ENCODE peak calls at places on chromosomes 16 and 17, in six cellular contexts. C is astrocyte, R is PC-3, S is endothelial cell of umbilical vein, N is neural progenitor cell, P is HCT116. D is an unnamed sample.
A peak's percentile ranks its signal among the peaks of the same experiment; 100 is the strongest.

GRCh38 chr16:10616395-10616743 is 36.0 kb upstream of the EMP2 start:
- DNase-seq in S (no peak), N (peak; percentile 14), P (no peak), R (no peak), C (no peak), D (no peak)

GRCh38 chr17:3857261-3858105 is 11.4 kb upstream of the NCBP3 start:
- DNase-seq in P (no peak), N (no peak), S (no peak), R (no peak), C (no peak), D (no peak)

GRCh38 chr16:86789621-86790051 is 211.3 kb downstream of the FOXL1 start:
- DNase-seq in S (no peak), N (peak; percentile 74), P (no peak), R (peak; percentile 5), C (no peak), D (no peak)

GRCh38 chr17:58783380-58783779 is 27.7 kb downstream of the PPM1E start:
- DNase-seq in S (no peak), C (no peak), R (peak; percentile 12), P (no peak), N (no peak), D (peak; percentile 7)

GRCh38 chr16:48635199-48635718 is 25.3 kb upstream of the N4BP1 start:
- DNase-seq in R (no peak), S (no peak), C (no peak), N (no peak), P (no peak), D (no peak)

GRCh38 chr17:10270258-10270657 is 71.9 kb upstream of the GAS7 start:
- DNase-seq in N (no peak), P (no peak), S (no peak), R (no peak), C (no peak), D (no peak)

GRCh38 chr17:63917646-63918045 is 993 bp downstream of the GH1 start:
- DNase-seq in R (no peak), S (no peak), P (no peak), C (no peak), N (no peak), D (no peak)

GRCh38 chr16:59543641-59544040 is 809.5 kb upstream of the GOT2 start:
- DNase-seq in S (peak; percentile 42), R (peak; percentile 78), C (peak; percentile 93), N (no peak), P (no peak), D (no peak)

GRCh38 chr16:74297296-74297665 is 667 bp downstream of the PSMD7 start:
- DNase-seq in C (no peak), R (peak; percentile 27), P (no peak), S (peak; percentile 36), N (peak; percentile 25), D (peak; percentile 44)

GRCh38 chr17:43324205-43324893 is 74.4 kb upstream of the ARL4D start:
- DNase-seq in R (no peak), P (no peak), N (peak; percentile 52), C (no peak), S (peak; percentile 9), D (no peak)

GRCh38 chr16:67443299-67443698 is 12.4 kb downstream of the HSD11B2 start:
- DNase-seq in C (no peak), P (no peak), S (no peak), N (no peak), R (no peak), D (no peak)

GRCh38 chr16:56930516-56931252 is 1.3 kb upstream of the HERPUD1 start:
- DNase-seq in P (no peak), R (no peak), N (peak; percentile 26), S (no peak), C (no peak), D (no peak)

GRCh38 chr17:327971-328370 is 24.6 kb downstream of the RPH3AL start:
- DNase-seq in P (no peak), N (no peak), S (no peak), R (no peak), C (no peak), D (no peak)

GRCh38 chr17:53837131-53837530 is 14.4 kb downstream of the KIF2B start:
- DNase-seq in C (peak; percentile 20), S (no peak), P (no peak), N (no peak), R (no peak), D (no peak)

GRCh38 chr17:76969598-76970172 is 101.5 kb downstream of the MGAT5B start:
- DNase-seq in R (peak; percentile 62), C (peak; percentile 30), P (no peak), N (peak; percentile 51), S (no peak), D (peak; percentile 67)
- TF ChIP-seq EZH2 in R (no peak), C (no peak), P (no peak), N (no peak), S (no peak), D (no peak)

GRCh38 chr16:53357208-53357586 is 77.1 kb upstream of the RBL2 start:
- DNase-seq in S (no peak), C (no peak), N (no peak), P (no peak), R (no peak), D (no peak)

GRCh38 chr16:53357955-53358354 is 76.3 kb upstream of the RBL2 start:
- DNase-seq in S (no peak), R (no peak), N (no peak), P (no peak), C (no peak), D (no peak)

GRCh38 chr16:53358884-53359283 is 75.4 kb upstream of the RBL2 start:
- DNase-seq in R (no peak), N (no peak), C (no peak), P (no peak), S (no peak), D (no peak)

GRCh38 chr16:53355064-53355463 is 79.2 kb upstream of the RBL2 start:
- DNase-seq in S (no peak), P (no peak), R (no peak), N (no peak), C (no peak), D (no peak)

GRCh38 chr16:53356478-53357207 is 77.6 kb upstream of the RBL2 start:
- DNase-seq in C (no peak), S (no peak), R (no peak), N (peak; percentile 42), P (no peak), D (no peak)
- TF ChIP-seq CTCF in C (no peak), S (no peak), R (peak; percentile 8), N (peak; percentile 53), P (peak; percentile 19), D (no peak)

GRCh38 chr17:18176152-18176551 is 7.5 kb upstream of the ALKBH5 start:
- DNase-seq in S (no peak), R (no peak), C (no peak), P (no peak), N (no peak), D (no peak)

GRCh38 chr17:18167421-18167820 is 16.2 kb upstream of the ALKBH5 start:
- DNase-seq in S (no peak), C (no peak), N (no peak), R (no peak), P (no peak), D (no peak)

GRCh38 chr17:18177137-18177536 is 6.5 kb upstream of the ALKBH5 start:
- DNase-seq in S (no peak), C (no peak), R (no peak), N (no peak), P (no peak), D (no peak)

GRCh38 chr17:18173740-18174139 is 9.9 kb upstream of the ALKBH5 start:
- DNase-seq in S (no peak), R (no peak), N (no peak), C (no peak), P (no peak), D (no peak)

DNA sequence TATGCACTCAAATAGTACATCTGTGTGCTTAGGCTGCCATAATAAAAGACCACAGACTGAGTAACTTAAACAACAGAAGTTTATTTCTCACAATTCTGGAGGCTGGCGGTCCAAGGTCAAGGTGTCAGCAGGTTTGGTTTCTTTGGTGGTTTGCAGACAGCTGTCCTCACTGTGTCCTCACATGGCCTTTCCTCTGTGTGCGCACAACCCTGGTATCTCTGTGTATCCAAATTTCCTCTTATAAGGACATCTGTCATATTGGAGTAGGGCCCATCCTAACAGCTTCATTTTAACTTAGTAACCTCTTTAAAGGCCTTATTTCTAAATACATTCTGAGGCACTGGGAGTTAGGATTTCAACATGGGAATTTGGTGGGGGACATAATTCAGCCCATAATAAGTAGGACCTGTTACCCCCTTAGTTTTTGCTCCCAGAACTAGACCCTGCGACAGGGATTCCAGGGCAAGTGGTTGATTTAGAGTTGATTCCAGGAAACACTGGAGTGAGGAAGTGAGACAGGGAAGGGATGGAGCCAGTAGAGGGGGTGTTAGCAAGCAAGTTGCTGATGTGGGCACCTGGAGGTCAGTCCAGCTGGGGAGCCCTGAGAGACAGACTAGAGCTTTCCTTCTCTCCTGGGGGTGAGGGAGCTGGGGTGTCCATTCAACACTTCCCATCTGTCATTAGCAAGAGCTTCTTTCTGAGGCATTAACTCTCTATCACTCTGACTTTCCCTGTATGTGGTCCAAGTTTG is 10.9 kb upstream of the ALKBH5 start:
- DNase-seq in S (no peak), P (no peak), N (no peak), C (no peak), R (no peak), D (no peak)
- TF ChIP-seq EZH2 in S (no peak), P (no peak), N (no peak), C (no peak), R (no peak), D (no peak)

GRCh38 chr17:22703204-22703603 is 1010.9 kb downstream of the KCNJ18 start:
- DNase-seq in P (no peak), C (no peak), S (no peak), N (no peak), R (no peak), D (no peak)
- TF ChIP-seq CTCF in P (peak; percentile 20), C (no peak), S (no peak), N (peak; percentile 5), R (peak; percentile 46), D (no peak)

GRCh38 chr17:49997773-49998703 is 3.0 kb upstream of the DLX3 start:
- DNase-seq in R (peak; percentile 97), S (peak; percentile 74), P (peak; percentile 88), C (peak; percentile 53), N (peak; percentile 94), D (peak; percentile 95)
- TF ChIP-seq EZH2 in R (no peak), S (no peak), P (no peak), C (no peak), N (no peak), D (no peak)

GRCh38 chr17:13909901-13910519 is 159.3 kb upstream of the COX10 start:
- DNase-seq in R (no peak), C (no peak), P (no peak), S (no peak), N (no peak), D (no peak)
- TF ChIP-seq CTCF in R (no peak), C (no peak), P (no peak), S (no peak), N (peak; percentile 19), D (no peak)